ENCODE peak calls at places on chromosome 10, in six cellular contexts. L is esophagus muscularis mucosa, P is aorta, Z is lower lobe of right lung, I is PC-9, W is GM23248. V is an unnamed sample.

GRCh38 chr10:114279289-114279688 is 40.2 kb downstream of the VWA2 start:
- DNase-seq in P (no peak), Z (no peak), W (no peak), L (no peak), I (no peak), V (no peak)

GRCh38 chr10:133365461-133366129 is 7.6 kb downstream of the ECHS1 start:
- DNase-seq in L (no peak), Z (no peak), W (no peak), P (no peak), I (no peak), V (no peak)

GRCh38 chr10:37754538-37755323 is 102.7 kb downstream of the ZNF248 start:
- DNase-seq in P (no peak), L (peak; percentile 68), I (no peak), Z (no peak), W (peak; percentile 59), V (no peak)

GRCh38 chr10:11279286-11279685 is 261.6 kb downstream of the CELF2 start:
- DNase-seq in Z (no peak), P (no peak), L (no peak), I (no peak), W (no peak), V (no peak)

GRCh38 chr10:361203-362135 is 226.2 kb downstream of the ZMYND11 start:
- DNase-seq in P (no peak), L (no peak), Z (no peak), I (no peak), W (no peak), V (peak; percentile 2)

GRCh38 chr10:16968722-16969055 is 151.5 kb upstream of the RSU1 start:
- DNase-seq in I (no peak), P (no peak), L (no peak), W (peak; percentile 78), Z (no peak), V (no peak)

GRCh38 chr10:101624526-101625102 is 36.5 kb downstream of the DPCD start:
- DNase-seq in W (no peak), Z (no peak), P (no peak), L (no peak), I (no peak), V (peak; percentile 25)

GRCh38 chr10:3776796-3777571 is 8.0 kb downstream of the KLF6 start:
- DNase-seq in Z (no peak), W (peak; percentile 93), P (peak; percentile 80), I (peak; percentile 96), L (no peak), V (no peak)

GRCh38 chr10:102641398-102641797 is 2.9 kb upstream of the TRIM8 start:
- DNase-seq in P (no peak), W (no peak), Z (no peak), I (no peak), L (no peak), V (no peak)

GRCh38 chr10:49646256-49646870 is 32.5 kb downstream of the CHAT start:
- DNase-seq in Z (no peak), I (peak; percentile 24), L (no peak), P (no peak), W (no peak), V (no peak)

GRCh38 chr10:96922978-96923948 is 91.2 kb downstream of the LCOR start:
- DNase-seq in L (no peak), W (no peak), P (no peak), I (no peak), Z (no peak), V (no peak)

GRCh38 chr10:120493411-120494312 is 36.6 kb downstream of the PLPP4 start:
- DNase-seq in L (peak; percentile 87), Z (no peak), P (no peak), W (no peak), I (no peak), V (no peak)

GRCh38 chr10:500876-501275 is 188.6 kb downstream of the DIP2C start:
- DNase-seq in W (peak; percentile 57), L (no peak), I (no peak), P (no peak), Z (peak; percentile 37), V (peak; percentile 45)

GRCh38 chr10:44234471-44234850 is 150.4 kb downstream of the CXCL12 start:
- DNase-seq in I (peak; percentile 20), P (no peak), Z (no peak), W (peak; percentile 12), L (peak; percentile 10), V (peak; percentile 51)

GRCh38 chr10:89921422-89921821 is 220.0 kb downstream of the KIF20B start:
- DNase-seq in I (peak; percentile 99), W (no peak), P (no peak), Z (no peak), L (no peak), V (no peak)

GRCh38 chr10:3757638-3758490 is 27.1 kb downstream of the KLF6 start:
- DNase-seq in W (peak; percentile 35), I (peak; percentile 91), P (no peak), Z (no peak), L (no peak), V (no peak)

GRCh38 chr10:59350558-59350957 is 11.8 kb downstream of the FAM13C start:
- DNase-seq in L (no peak), Z (no peak), W (no peak), P (no peak), I (no peak), V (no peak)

GRCh38 chr10:78038105-78038504 is 4.4 kb downstream of the RPS24 start:
- DNase-seq in L (no peak), Z (no peak), W (peak; percentile 77), P (no peak), I (no peak), V (no peak)

GRCh38 chr10:21517983-21518628 is 7.4 kb downstream of the SKIDA1 start:
- DNase-seq in Z (no peak), I (peak; percentile 57), P (no peak), L (no peak), W (peak; percentile 76), V (no peak)

GRCh38 chr10:75115137-75115536 is 3.7 kb downstream of the SAMD8 start:
- DNase-seq in L (no peak), I (no peak), P (no peak), Z (no peak), W (no peak), V (peak; percentile 67)

GRCh38 chr10:120963053-120963533 is 111.9 kb downstream of the WDR11 start:
- DNase-seq in L (no peak), W (no peak), P (no peak), Z (peak; percentile 88), I (no peak), V (no peak)

GRCh38 chr10:21673668-21674067 is 139.6 kb downstream of the MLLT10 start:
- DNase-seq in Z (no peak), I (no peak), W (no peak), P (no peak), L (no peak), V (no peak)

GRCh38 chr10:123519861-123520260 is 146.3 kb upstream of the GPR26 start:
- DNase-seq in L (peak; percentile 90), P (no peak), W (no peak), Z (no peak), I (no peak), V (no peak)

GRCh38 chr10:128062837-128063563 is 63.2 kb downstream of the MKI67 start:
- DNase-seq in Z (no peak), L (no peak), I (no peak), W (no peak), P (peak; percentile 58), V (peak; percentile 31)

GRCh38 chr10:99682752-99683151 is 23.4 kb downstream of the ENTPD7 start:
- DNase-seq in I (no peak), P (no peak), Z (no peak), L (no peak), W (peak; percentile 20), V (no peak)

GRCh38 chr10:14686356-14686755 is 88.3 kb downstream of the FAM107B start:
- DNase-seq in Z (no peak), P (no peak), I (no peak), W (no peak), L (no peak), V (no peak)

GRCh38 chr10:30413996-30414576 is 19.9 kb upstream of the MAP3K8 start:
- DNase-seq in W (peak; percentile 83), L (no peak), P (no peak), I (peak; percentile 63), Z (no peak), V (peak; percentile 63)

DNA sequence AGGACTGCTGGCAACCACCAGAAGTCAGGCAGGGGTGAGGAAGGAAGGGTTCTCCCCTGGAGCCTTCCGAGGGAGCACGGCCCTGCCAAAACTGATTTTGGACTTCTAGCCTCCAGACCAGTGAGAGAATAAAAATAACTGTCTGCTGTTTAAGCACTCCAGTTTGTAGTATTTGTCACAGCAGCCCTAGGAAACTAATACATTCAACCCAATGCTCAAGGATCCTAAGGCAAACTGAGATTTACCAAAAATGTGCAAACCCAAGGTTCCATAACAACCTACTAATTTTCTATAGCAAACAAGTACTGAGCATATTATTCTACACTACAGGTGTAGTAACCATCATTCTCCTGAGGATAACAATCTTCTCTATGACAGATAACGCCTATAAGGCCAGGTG is 18.6 kb downstream of the ARHGAP12 start:
- DNase-seq in I (no peak), Z (no peak), P (no peak), W (no peak), L (no peak), V (no peak)
- H3K4me1 ChIP-seq in I (peaks cover 31% of the 10 kb centered on the region), Z (peaks cover 32% of the 10 kb centered on the region), P (peaks cover 14% of the 10 kb centered on the region), W (peaks cover 43% of the 10 kb centered on the region), L (peaks cover 41% of the 10 kb centered on the region), V (peaks cover 31% of the 10 kb centered on the region)

GRCh38 chr10:117136391-117136975 is 1.6 kb downstream of the VAX1 start:
- DNase-seq in W (no peak), I (no peak), P (no peak), L (no peak), Z (no peak), V (no peak)
- H3K4me1 ChIP-seq in W (no peaks in the 10 kb centered on the region), I (no peaks in the 10 kb centered on the region), P (no peaks in the 10 kb centered on the region), L (peaks cover 68% of the 10 kb centered on the region), Z (peaks cover 49% of the 10 kb centered on the region), V (peaks cover 17% of the 10 kb centered on the region)

GRCh38 chr10:63438506-63439498 is 27.0 kb downstream of the JMJD1C start:
- DNase-seq in L (no peak), P (no peak), Z (no peak), W (no peak), I (peak; percentile 34), V (peak; percentile 52)
- H3K4me1 ChIP-seq in L (peaks cover 64% of the 10 kb centered on the region), P (peaks cover 13% of the 10 kb centered on the region), Z (peaks cover 63% of the 10 kb centered on the region), W (peaks cover 28% of the 10 kb centered on the region), I (peaks cover 23% of the 10 kb centered on the region), V (peaks cover 50% of the 10 kb centered on the region)

GRCh38 chr10:7787857-7788639 is at the start of the genes ATP5F1C and KIN:
- DNase-seq in I (peak; percentile 80), P (peak; percentile 99), Z (peak; percentile 98), W (peak; percentile 98), L (peak; percentile 98), V (peak; percentile 98)
- H3K4me1 ChIP-seq in I (peaks cover 10% of the 10 kb centered on the region), P (peaks cover 3% of the 10 kb centered on the region), Z (peaks cover 47% of the 10 kb centered on the region), W (peaks cover 36% of the 10 kb centered on the region), L (peaks cover 76% of the 10 kb centered on the region), V (peaks cover 18% of the 10 kb centered on the region)

DNA sequence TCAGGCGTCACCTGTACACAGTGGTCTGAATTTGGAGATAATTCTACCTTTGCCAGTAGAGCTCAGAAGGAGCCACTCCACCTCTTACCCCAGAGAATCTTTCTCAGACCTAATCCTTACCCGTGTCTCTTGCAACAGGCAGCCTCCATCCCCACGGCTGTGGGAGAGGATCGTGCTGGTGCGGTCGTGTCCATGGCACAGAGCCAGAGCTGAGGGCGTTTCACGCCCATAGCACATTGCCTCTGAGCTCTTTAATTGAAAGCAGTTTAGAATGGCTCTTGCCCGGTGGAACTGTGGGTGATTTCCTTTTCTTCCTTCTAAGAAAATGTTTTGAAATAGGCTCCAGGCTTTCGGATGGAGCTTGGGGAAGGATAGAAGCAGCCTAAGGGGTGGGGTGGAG is 41.5 kb downstream of the PRF1 start:
- DNase-seq in L (no peak), Z (peak; percentile 67), I (no peak), W (peak; percentile 25), P (peak; percentile 32), V (no peak)
- H3K4me1 ChIP-seq in L (peaks cover 47% of the 10 kb centered on the region), Z (peaks cover 40% of the 10 kb centered on the region), I (no peaks in the 10 kb centered on the region), W (no peaks in the 10 kb centered on the region), P (no peaks in the 10 kb centered on the region), V (peaks cover 31% of the 10 kb centered on the region)

V was measured in cardiac muscle cell.